ENCODE peak calls at places on chromosomes 2 and 18, in ten cellular contexts. One of them, this sample, is unnamed.

GRCh38 chr2:157887946-157888345 is 11.8 kb upstream of the ACVR1 start:
- DNase-seq in transverse colon: no peak
- DNase-seq in osteoblast: no peak
- DNase-seq in CD8-positive, alpha-beta memory T cell: no peak
- DNase-seq in body of pancreas: no peak
- DNase-seq in suprapubic skin: no peak
- DNase-seq in endodermal cell: no peak
- DNase-seq in HepG2: no peak
- DNase-seq in left ventricle myocardium inferior: no peak
- DNase-seq in psoas muscle: no peak
- DNase-seq in this sample: no peak

GRCh38 chr2:199465988-199466703 is 8.4 kb upstream of the SATB2 start:
- DNase-seq in endodermal cell: peak; percentile 65
- DNase-seq in suprapubic skin: no peak
- DNase-seq in osteoblast: peak; percentile 81
- DNase-seq in psoas muscle: no peak
- DNase-seq in left ventricle myocardium inferior: no peak
- DNase-seq in CD8-positive, alpha-beta memory T cell: no peak
- DNase-seq in body of pancreas: no peak
- DNase-seq in HepG2: no peak
- DNase-seq in transverse colon: peak; percentile 33
- DNase-seq in this sample: no peak

GRCh38 chr2:29530281-29530680 is 391.1 kb downstream of the ALK start:
- DNase-seq in left ventricle myocardium inferior: no peak
- DNase-seq in osteoblast: no peak
- DNase-seq in body of pancreas: no peak
- DNase-seq in transverse colon: no peak
- DNase-seq in suprapubic skin: no peak
- DNase-seq in CD8-positive, alpha-beta memory T cell: no peak
- DNase-seq in psoas muscle: no peak
- DNase-seq in endodermal cell: no peak
- DNase-seq in HepG2: no peak
- DNase-seq in this sample: no peak

GRCh38 chr2:182540236-182540635 is 113.4 kb upstream of the PDE1A start:
- DNase-seq in endodermal cell: no peak
- DNase-seq in transverse colon: no peak
- DNase-seq in suprapubic skin: no peak
- DNase-seq in CD8-positive, alpha-beta memory T cell: no peak
- DNase-seq in body of pancreas: no peak
- DNase-seq in HepG2: no peak
- DNase-seq in osteoblast: no peak
- DNase-seq in left ventricle myocardium inferior: no peak
- DNase-seq in psoas muscle: no peak
- DNase-seq in this sample: no peak

GRCh38 chr2:88765154-88765948 is 73.9 kb downstream of the RPIA start:
- DNase-seq in left ventricle myocardium inferior: no peak
- DNase-seq in suprapubic skin: no peak
- DNase-seq in psoas muscle: peak; percentile 50
- DNase-seq in endodermal cell: peak; percentile 85
- DNase-seq in osteoblast: peak; percentile 19
- DNase-seq in transverse colon: peak; percentile 72
- DNase-seq in HepG2: no peak
- DNase-seq in CD8-positive, alpha-beta memory T cell: no peak
- DNase-seq in body of pancreas: peak; percentile 72
- DNase-seq in this sample: no peak

GRCh38 chr18:58788971-58789797 is 75.5 kb upstream of the ZNF532 start:
- DNase-seq in psoas muscle: peak; percentile 58
- DNase-seq in suprapubic skin: no peak
- DNase-seq in body of pancreas: no peak
- DNase-seq in left ventricle myocardium inferior: peak; percentile 54
- DNase-seq in endodermal cell: peak; percentile 68
- DNase-seq in CD8-positive, alpha-beta memory T cell: no peak
- DNase-seq in HepG2: peak; percentile 15
- DNase-seq in osteoblast: peak; percentile 67
- DNase-seq in transverse colon: no peak
- DNase-seq in this sample: peak; percentile 18

GRCh38 chr2:101162561-101163330 is 11.6 kb upstream of the TBC1D8 start:
- DNase-seq in CD8-positive, alpha-beta memory T cell: no peak
- DNase-seq in endodermal cell: peak; percentile 62
- DNase-seq in suprapubic skin: no peak
- DNase-seq in left ventricle myocardium inferior: no peak
- DNase-seq in HepG2: no peak
- DNase-seq in transverse colon: peak; percentile 50
- DNase-seq in psoas muscle: no peak
- DNase-seq in body of pancreas: no peak
- DNase-seq in osteoblast: no peak
- DNase-seq in this sample: no peak

GRCh38 chr2:235510305-235510704 is 16.5 kb downstream of the AGAP1 start:
- DNase-seq in endodermal cell: no peak
- DNase-seq in transverse colon: peak; percentile 59
- DNase-seq in body of pancreas: no peak
- DNase-seq in suprapubic skin: no peak
- DNase-seq in HepG2: peak; percentile 22
- DNase-seq in CD8-positive, alpha-beta memory T cell: no peak
- DNase-seq in osteoblast: no peak
- DNase-seq in psoas muscle: no peak
- DNase-seq in left ventricle myocardium inferior: no peak
- DNase-seq in this sample: no peak

GRCh38 chr2:240789051-240789453 is 31.0 kb downstream of the KIF1A start:
- DNase-seq in suprapubic skin: no peak
- DNase-seq in HepG2: no peak
- DNase-seq in psoas muscle: no peak
- DNase-seq in CD8-positive, alpha-beta memory T cell: no peak
- DNase-seq in osteoblast: no peak
- DNase-seq in left ventricle myocardium inferior: peak; percentile 2
- DNase-seq in body of pancreas: no peak
- DNase-seq in transverse colon: no peak
- DNase-seq in endodermal cell: no peak
- DNase-seq in this sample: no peak

GRCh38 chr2:102304711-102305591 is 6.4 kb upstream of the IL1RL1 start:
- DNase-seq in CD8-positive, alpha-beta memory T cell: no peak
- DNase-seq in suprapubic skin: no peak
- DNase-seq in osteoblast: no peak
- DNase-seq in HepG2: no peak
- DNase-seq in body of pancreas: no peak
- DNase-seq in psoas muscle: no peak
- DNase-seq in left ventricle myocardium inferior: no peak
- DNase-seq in transverse colon: no peak
- DNase-seq in endodermal cell: no peak
- DNase-seq in this sample: no peak

GRCh38 chr2:47569658-47570398 is 166.9 kb downstream of the MSH2 start:
- DNase-seq in body of pancreas: peak; percentile 17
- DNase-seq in CD8-positive, alpha-beta memory T cell: no peak
- DNase-seq in osteoblast: peak; percentile 81
- DNase-seq in transverse colon: no peak
- DNase-seq in endodermal cell: peak; percentile 81
- DNase-seq in suprapubic skin: no peak
- DNase-seq in HepG2: no peak
- DNase-seq in psoas muscle: no peak
- DNase-seq in left ventricle myocardium inferior: no peak
- DNase-seq in this sample: no peak

GRCh38 chr2:193348055-193348454 is 1153.3 kb upstream of the TMEFF2 start:
- DNase-seq in suprapubic skin: no peak
- DNase-seq in psoas muscle: no peak
- DNase-seq in osteoblast: no peak
- DNase-seq in CD8-positive, alpha-beta memory T cell: no peak
- DNase-seq in endodermal cell: no peak
- DNase-seq in body of pancreas: no peak
- DNase-seq in transverse colon: no peak
- DNase-seq in HepG2: no peak
- DNase-seq in left ventricle myocardium inferior: no peak
- DNase-seq in this sample: no peak

GRCh38 chr2:128279786-128280701 is 38.6 kb downstream of the HS6ST1 start:
- DNase-seq in body of pancreas: peak; percentile 8
- DNase-seq in osteoblast: peak; percentile 62
- DNase-seq in suprapubic skin: peak; percentile 59
- DNase-seq in psoas muscle: peak; percentile 57
- DNase-seq in transverse colon: peak; percentile 8
- DNase-seq in endodermal cell: peak; percentile 44
- DNase-seq in CD8-positive, alpha-beta memory T cell: no peak
- DNase-seq in left ventricle myocardium inferior: peak; percentile 26
- DNase-seq in HepG2: no peak
- DNase-seq in this sample: no peak

GRCh38 chr2:68839260-68839833 is 31.9 kb downstream of the BMP10 start:
- DNase-seq in osteoblast: no peak
- DNase-seq in psoas muscle: no peak
- DNase-seq in HepG2: no peak
- DNase-seq in CD8-positive, alpha-beta memory T cell: no peak
- DNase-seq in endodermal cell: peak; percentile 70
- DNase-seq in left ventricle myocardium inferior: no peak
- DNase-seq in body of pancreas: peak; percentile 18
- DNase-seq in suprapubic skin: no peak
- DNase-seq in transverse colon: no peak
- DNase-seq in this sample: no peak

GRCh38 chr2:75021672-75022071 is 63.2 kb downstream of the POLE4 start:
- DNase-seq in HepG2: peak; percentile 91
- DNase-seq in left ventricle myocardium inferior: no peak
- DNase-seq in psoas muscle: no peak
- DNase-seq in suprapubic skin: no peak
- DNase-seq in endodermal cell: no peak
- DNase-seq in osteoblast: no peak
- DNase-seq in body of pancreas: no peak
- DNase-seq in transverse colon: no peak
- DNase-seq in CD8-positive, alpha-beta memory T cell: no peak
- DNase-seq in this sample: no peak
- H3K27ac ChIP-seq in HepG2: peak overlapping the region; percentile 18
- H3K27ac ChIP-seq in left ventricle myocardium inferior: no peak overlapping the region
- H3K27ac ChIP-seq in psoas muscle: no peak overlapping the region
- H3K27ac ChIP-seq in suprapubic skin: no peak overlapping the region
- H3K27ac ChIP-seq in endodermal cell: no peak overlapping the region
- H3K27ac ChIP-seq in osteoblast: peak overlapping the region; percentile 6
- H3K27ac ChIP-seq in body of pancreas: no peak overlapping the region
- H3K27ac ChIP-seq in transverse colon: no peak overlapping the region
- H3K27ac ChIP-seq in CD8-positive, alpha-beta memory T cell: no peak overlapping the region
- H3K27ac ChIP-seq in this sample: no peak overlapping the region

DNA sequence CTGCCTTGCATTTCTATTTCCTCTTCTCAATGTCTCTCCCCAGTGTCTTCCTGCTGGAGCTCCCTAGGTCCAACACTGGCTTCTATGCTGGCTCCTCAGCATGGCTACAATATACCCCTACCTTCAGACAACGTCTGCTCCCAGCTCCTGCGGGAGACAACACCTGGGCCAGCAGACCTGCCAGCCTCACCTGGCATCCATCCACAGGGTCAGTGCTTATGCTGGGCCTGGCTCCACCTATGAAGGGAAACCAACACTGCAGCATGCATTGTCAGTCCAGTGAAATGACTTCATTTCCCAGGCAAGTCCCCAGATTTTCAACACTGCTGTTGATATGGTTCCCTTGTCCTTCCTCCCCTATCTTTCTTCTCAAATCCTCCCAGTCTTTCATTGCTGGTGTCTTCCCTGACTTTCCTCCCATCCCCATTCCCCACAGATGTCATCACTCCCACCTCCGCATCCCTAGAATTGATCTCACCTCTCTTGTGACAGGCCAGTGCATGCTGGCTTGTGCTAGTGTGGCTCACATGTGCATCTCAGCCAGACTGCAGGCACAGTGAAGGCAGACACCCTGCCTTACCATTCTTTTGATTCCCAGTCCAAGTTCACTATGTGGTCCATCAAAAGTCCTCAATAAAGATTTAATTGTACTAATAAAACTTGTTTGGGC is 98.0 kb downstream of the MYO5B start:
- DNase-seq in left ventricle myocardium inferior: no peak
- DNase-seq in osteoblast: no peak
- DNase-seq in endodermal cell: no peak
- DNase-seq in body of pancreas: peak; percentile 89
- DNase-seq in transverse colon: peak; percentile 21
- DNase-seq in CD8-positive, alpha-beta memory T cell: no peak
- DNase-seq in suprapubic skin: no peak
- DNase-seq in HepG2: no peak
- DNase-seq in psoas muscle: no peak
- DNase-seq in this sample: no peak
- H3K27ac ChIP-seq in left ventricle myocardium inferior: no peak overlapping the region
- H3K27ac ChIP-seq in osteoblast: no peak overlapping the region
- H3K27ac ChIP-seq in endodermal cell: no peak overlapping the region
- H3K27ac ChIP-seq in body of pancreas: peak overlapping the region; percentile 68
- H3K27ac ChIP-seq in transverse colon: no peak overlapping the region
- H3K27ac ChIP-seq in CD8-positive, alpha-beta memory T cell: no peak overlapping the region
- H3K27ac ChIP-seq in suprapubic skin: no peak overlapping the region
- H3K27ac ChIP-seq in HepG2: no peak overlapping the region
- H3K27ac ChIP-seq in psoas muscle: peak overlapping the region; percentile 46
- H3K27ac ChIP-seq in this sample: no peak overlapping the region

DNA sequence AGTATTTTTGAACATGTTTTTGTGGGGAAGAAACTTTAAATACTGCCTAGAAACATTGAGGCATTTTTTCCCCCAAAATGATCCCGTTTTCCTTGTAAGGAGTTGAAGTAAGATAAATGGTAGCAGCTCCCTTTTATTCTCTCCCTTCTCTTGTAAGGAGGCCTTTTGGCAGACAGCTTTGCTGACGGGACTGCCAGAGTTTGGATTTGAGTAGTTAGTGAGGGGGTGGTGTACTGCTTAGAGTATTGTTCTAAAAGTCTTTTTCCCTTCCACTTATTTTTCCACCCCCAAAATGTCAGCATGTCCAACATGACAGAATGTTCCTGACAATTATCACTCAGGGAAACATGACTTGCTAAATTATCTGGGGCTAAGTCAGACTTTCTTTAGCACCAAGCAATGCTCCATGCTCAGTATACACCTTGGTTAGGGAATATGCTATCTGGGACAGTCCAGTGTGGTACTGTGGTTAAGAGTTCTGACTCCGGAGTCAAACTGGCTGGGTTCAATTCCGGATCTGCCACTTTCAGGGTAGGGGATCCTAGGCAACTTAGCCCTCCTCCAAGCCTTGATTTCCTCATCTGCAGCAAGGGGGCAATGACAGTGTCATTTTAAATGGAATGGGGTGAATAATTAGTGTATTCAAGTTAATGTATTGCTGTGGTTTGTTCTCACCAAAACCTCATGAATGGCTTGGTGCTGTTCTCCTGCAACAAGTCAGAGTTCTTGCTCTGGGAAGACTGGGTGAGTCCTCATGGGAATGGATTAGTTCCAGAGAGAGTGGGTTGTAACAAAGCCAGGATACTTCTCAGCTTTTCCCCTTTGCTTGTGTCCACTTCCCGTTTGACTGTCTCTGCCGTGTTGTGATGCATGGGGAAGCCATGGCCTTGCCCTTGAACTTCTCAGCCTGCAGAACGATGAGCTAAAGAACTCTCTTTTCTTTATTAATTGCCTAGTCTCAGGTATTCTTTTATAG is 116.2 kb downstream of the TANC1 start:
- DNase-seq in psoas muscle: no peak
- DNase-seq in body of pancreas: no peak
- DNase-seq in suprapubic skin: no peak
- DNase-seq in osteoblast: no peak
- DNase-seq in left ventricle myocardium inferior: no peak
- DNase-seq in transverse colon: no peak
- DNase-seq in HepG2: no peak
- DNase-seq in CD8-positive, alpha-beta memory T cell: no peak
- DNase-seq in endodermal cell: no peak
- DNase-seq in this sample: no peak
- H3K27ac ChIP-seq in psoas muscle: no peak overlapping the region
- H3K27ac ChIP-seq in body of pancreas: peak overlapping the region; percentile 27
- H3K27ac ChIP-seq in suprapubic skin: peak overlapping the region; percentile 54
- H3K27ac ChIP-seq in osteoblast: peak overlapping the region; percentile 97
- H3K27ac ChIP-seq in left ventricle myocardium inferior: peak overlapping the region; percentile 84
- H3K27ac ChIP-seq in transverse colon: peak overlapping the region; percentile 57
- H3K27ac ChIP-seq in HepG2: no peak overlapping the region
- H3K27ac ChIP-seq in CD8-positive, alpha-beta memory T cell: no peak overlapping the region
- H3K27ac ChIP-seq in endodermal cell: no peak overlapping the region
- H3K27ac ChIP-seq in this sample: no peak overlapping the region

GRCh38 chr2:138267902-138268254 is 233.7 kb upstream of the SPOPL start:
- DNase-seq in endodermal cell: no peak
- DNase-seq in CD8-positive, alpha-beta memory T cell: no peak
- DNase-seq in suprapubic skin: no peak
- DNase-seq in body of pancreas: no peak
- DNase-seq in HepG2: no peak
- DNase-seq in psoas muscle: no peak
- DNase-seq in osteoblast: no peak
- DNase-seq in left ventricle myocardium inferior: no peak
- DNase-seq in transverse colon: no peak
- DNase-seq in this sample: no peak
- H3K27ac ChIP-seq in endodermal cell: no peak overlapping the region
- H3K27ac ChIP-seq in CD8-positive, alpha-beta memory T cell: no peak overlapping the region
- H3K27ac ChIP-seq in suprapubic skin: no peak overlapping the region
- H3K27ac ChIP-seq in body of pancreas: no peak overlapping the region
- H3K27ac ChIP-seq in HepG2: no peak overlapping the region
- H3K27ac ChIP-seq in psoas muscle: no peak overlapping the region
- H3K27ac ChIP-seq in osteoblast: no peak overlapping the region
- H3K27ac ChIP-seq in left ventricle myocardium inferior: no peak overlapping the region
- H3K27ac ChIP-seq in transverse colon: no peak overlapping the region
- H3K27ac ChIP-seq in this sample: no peak overlapping the region

This sample was measured in caudate nucleus.